ENCODE peak calls at places on chromosome 5, in ten cellular contexts. One of them, this sample, is unnamed. For H3K4me1, the result is how much of the 10 kb centered on the place peaks cover.

GRCh38 chr5:42944989-42945388 is 95.1 kb downstream of the ANXA2R start:
- DNase-seq in H1: no peak
- DNase-seq in spleen: no peak
- DNase-seq in sigmoid colon: no peak
- DNase-seq in HCT116: peak
- DNase-seq in GM23338: no peak
- DNase-seq in HepG2: no peak
- DNase-seq in breast epithelium: no peak
- DNase-seq in stomach: no peak
- DNase-seq in endothelial cell of umbilical vein: peak
- DNase-seq in this sample: no peak

GRCh38 chr5:127695336-127695735 is 7.9 kb upstream of the CCDC192 start:
- DNase-seq in H1: no peak
- DNase-seq in spleen: no peak
- DNase-seq in breast epithelium: no peak
- DNase-seq in stomach: no peak
- DNase-seq in HCT116: no peak
- DNase-seq in GM23338: no peak
- DNase-seq in endothelial cell of umbilical vein: no peak
- DNase-seq in HepG2: no peak
- DNase-seq in sigmoid colon: no peak
- DNase-seq in this sample: no peak

GRCh38 chr5:143593723-143594122 is 190.2 kb upstream of the NR3C1 start:
- DNase-seq in HepG2: no peak
- DNase-seq in HCT116: no peak
- DNase-seq in spleen: no peak
- DNase-seq in sigmoid colon: no peak
- DNase-seq in endothelial cell of umbilical vein: no peak
- DNase-seq in GM23338: no peak
- DNase-seq in stomach: no peak
- DNase-seq in H1: no peak
- DNase-seq in breast epithelium: no peak
- DNase-seq in this sample: no peak

GRCh38 chr5:166507810-166508419 is 1783.5 kb upstream of the WWC1 start:
- DNase-seq in sigmoid colon: no peak
- DNase-seq in HepG2: no peak
- DNase-seq in stomach: no peak
- DNase-seq in H1: no peak
- DNase-seq in endothelial cell of umbilical vein: no peak
- DNase-seq in spleen: no peak
- DNase-seq in breast epithelium: no peak
- DNase-seq in GM23338: no peak
- DNase-seq in HCT116: no peak
- DNase-seq in this sample: no peak

GRCh38 chr5:60335913-60336312 is 364.1 kb downstream of the DEPDC1B start:
- DNase-seq in endothelial cell of umbilical vein: no peak
- DNase-seq in sigmoid colon: no peak
- DNase-seq in stomach: no peak
- DNase-seq in GM23338: no peak
- DNase-seq in HepG2: no peak
- DNase-seq in H1: no peak
- DNase-seq in HCT116: no peak
- DNase-seq in breast epithelium: no peak
- DNase-seq in spleen: no peak
- DNase-seq in this sample: no peak

GRCh38 chr5:153965102-153965645 is 73.5 kb downstream of the FAM114A2 start:
- DNase-seq in HepG2: peak
- DNase-seq in spleen: no peak
- DNase-seq in endothelial cell of umbilical vein: peak
- DNase-seq in stomach: peak
- DNase-seq in HCT116: peak
- DNase-seq in breast epithelium: no peak
- DNase-seq in sigmoid colon: peak
- DNase-seq in H1: no peak
- DNase-seq in GM23338: peak
- DNase-seq in this sample: peak

GRCh38 chr5:72141440-72142271 is 34.4 kb downstream of the MAP1B start:
- DNase-seq in spleen: no peak
- DNase-seq in stomach: no peak
- DNase-seq in endothelial cell of umbilical vein: peak
- DNase-seq in sigmoid colon: no peak
- DNase-seq in HCT116: no peak
- DNase-seq in GM23338: no peak
- DNase-seq in H1: no peak
- DNase-seq in HepG2: no peak
- DNase-seq in breast epithelium: no peak
- DNase-seq in this sample: no peak

GRCh38 chr5:91020065-91020800 is 362.9 kb downstream of the ARRDC3 start:
- DNase-seq in GM23338: no peak
- DNase-seq in stomach: no peak
- DNase-seq in breast epithelium: no peak
- DNase-seq in H1: no peak
- DNase-seq in HepG2: no peak
- DNase-seq in HCT116: no peak
- DNase-seq in spleen: no peak
- DNase-seq in endothelial cell of umbilical vein: no peak
- DNase-seq in sigmoid colon: no peak
- DNase-seq in this sample: no peak

GRCh38 chr5:75611324-75612210 is at the start of gene ANKDD1B:
- DNase-seq in HCT116: no peak
- DNase-seq in breast epithelium: peak
- DNase-seq in sigmoid colon: peak
- DNase-seq in HepG2: no peak
- DNase-seq in GM23338: peak
- DNase-seq in spleen: peak
- DNase-seq in H1: peak
- DNase-seq in endothelial cell of umbilical vein: peak
- DNase-seq in stomach: peak
- DNase-seq in this sample: peak
- H3K4me3 ChIP-seq in HCT116: no peak
- H3K4me3 ChIP-seq in breast epithelium: peak
- H3K4me3 ChIP-seq in sigmoid colon: peak
- H3K4me3 ChIP-seq in HepG2: peak
- H3K4me3 ChIP-seq in GM23338: peak
- H3K4me3 ChIP-seq in spleen: peak
- H3K4me3 ChIP-seq in H1: peak
- H3K4me3 ChIP-seq in endothelial cell of umbilical vein: peak
- H3K4me3 ChIP-seq in stomach: peak
- H3K4me3 ChIP-seq in this sample: peak

GRCh38 chr5:179901915-179902762 is 5.6 kb downstream of the TBC1D9B start:
- DNase-seq in H1: no peak
- DNase-seq in stomach: no peak
- DNase-seq in breast epithelium: no peak
- DNase-seq in HCT116: no peak
- DNase-seq in sigmoid colon: no peak
- DNase-seq in HepG2: no peak
- DNase-seq in GM23338: no peak
- DNase-seq in endothelial cell of umbilical vein: no peak
- DNase-seq in spleen: no peak
- DNase-seq in this sample: no peak
- TF ChIP-seq POLR2AphosphoS5 in H1: no peak
- TF ChIP-seq POLR2AphosphoS5 in stomach: no peak
- TF ChIP-seq POLR2AphosphoS5 in breast epithelium: no peak
- TF ChIP-seq POLR2AphosphoS5 in HCT116: no peak
- TF ChIP-seq POLR2AphosphoS5 in sigmoid colon: no peak
- TF ChIP-seq POLR2AphosphoS5 in HepG2: no peak
- TF ChIP-seq POLR2AphosphoS5 in GM23338: no peak
- TF ChIP-seq POLR2AphosphoS5 in endothelial cell of umbilical vein: no peak
- TF ChIP-seq POLR2AphosphoS5 in spleen: no peak
- TF ChIP-seq POLR2AphosphoS5 in this sample: no peak

GRCh38 chr5:113274836-113275414 is 159.9 kb downstream of the TSSK1B start:
- DNase-seq in breast epithelium: no peak
- DNase-seq in HCT116: no peak
- DNase-seq in endothelial cell of umbilical vein: peak
- DNase-seq in sigmoid colon: no peak
- DNase-seq in HepG2: no peak
- DNase-seq in stomach: no peak
- DNase-seq in spleen: no peak
- DNase-seq in H1: no peak
- DNase-seq in GM23338: peak
- DNase-seq in this sample: no peak
- H3K4me1 ChIP-seq in breast epithelium: under half
- H3K4me1 ChIP-seq in HCT116: under half
- H3K4me1 ChIP-seq in endothelial cell of umbilical vein: under half
- H3K4me1 ChIP-seq in sigmoid colon: under half
- H3K4me1 ChIP-seq in HepG2: under half
- H3K4me1 ChIP-seq in stomach: under half
- H3K4me1 ChIP-seq in spleen: under half
- H3K4me1 ChIP-seq in H1: under half
- H3K4me1 ChIP-seq in GM23338: half or more
- H3K4me1 ChIP-seq in this sample: under half

GRCh38 chr5:57004800-57005199 is 52.9 kb upstream of the MIER3 start:
- DNase-seq in HepG2: peak
- DNase-seq in spleen: no peak
- DNase-seq in sigmoid colon: no peak
- DNase-seq in stomach: no peak
- DNase-seq in endothelial cell of umbilical vein: no peak
- DNase-seq in GM23338: no peak
- DNase-seq in HCT116: no peak
- DNase-seq in breast epithelium: no peak
- DNase-seq in H1: no peak
- DNase-seq in this sample: no peak

GRCh38 chr5:57007349-57007748 is 55.4 kb upstream of the MIER3 start:
- DNase-seq in sigmoid colon: no peak
- DNase-seq in endothelial cell of umbilical vein: no peak
- DNase-seq in spleen: no peak
- DNase-seq in GM23338: no peak
- DNase-seq in breast epithelium: no peak
- DNase-seq in HepG2: no peak
- DNase-seq in H1: no peak
- DNase-seq in stomach: no peak
- DNase-seq in HCT116: no peak
- DNase-seq in this sample: no peak

GRCh38 chr5:57002959-57003485 is 51.1 kb upstream of the MIER3 start:
- DNase-seq in HCT116: no peak
- DNase-seq in H1: no peak
- DNase-seq in endothelial cell of umbilical vein: no peak
- DNase-seq in spleen: no peak
- DNase-seq in GM23338: no peak
- DNase-seq in HepG2: no peak
- DNase-seq in stomach: no peak
- DNase-seq in breast epithelium: no peak
- DNase-seq in sigmoid colon: no peak
- DNase-seq in this sample: no peak
- H3K4me3 ChIP-seq in HCT116: no peak
- H3K4me3 ChIP-seq in H1: no peak
- H3K4me3 ChIP-seq in endothelial cell of umbilical vein: no peak
- H3K4me3 ChIP-seq in spleen: no peak
- H3K4me3 ChIP-seq in GM23338: no peak
- H3K4me3 ChIP-seq in HepG2: no peak
- H3K4me3 ChIP-seq in stomach: no peak
- H3K4me3 ChIP-seq in breast epithelium: no peak
- H3K4me3 ChIP-seq in sigmoid colon: no peak
- H3K4me3 ChIP-seq in this sample: no peak

DNA sequence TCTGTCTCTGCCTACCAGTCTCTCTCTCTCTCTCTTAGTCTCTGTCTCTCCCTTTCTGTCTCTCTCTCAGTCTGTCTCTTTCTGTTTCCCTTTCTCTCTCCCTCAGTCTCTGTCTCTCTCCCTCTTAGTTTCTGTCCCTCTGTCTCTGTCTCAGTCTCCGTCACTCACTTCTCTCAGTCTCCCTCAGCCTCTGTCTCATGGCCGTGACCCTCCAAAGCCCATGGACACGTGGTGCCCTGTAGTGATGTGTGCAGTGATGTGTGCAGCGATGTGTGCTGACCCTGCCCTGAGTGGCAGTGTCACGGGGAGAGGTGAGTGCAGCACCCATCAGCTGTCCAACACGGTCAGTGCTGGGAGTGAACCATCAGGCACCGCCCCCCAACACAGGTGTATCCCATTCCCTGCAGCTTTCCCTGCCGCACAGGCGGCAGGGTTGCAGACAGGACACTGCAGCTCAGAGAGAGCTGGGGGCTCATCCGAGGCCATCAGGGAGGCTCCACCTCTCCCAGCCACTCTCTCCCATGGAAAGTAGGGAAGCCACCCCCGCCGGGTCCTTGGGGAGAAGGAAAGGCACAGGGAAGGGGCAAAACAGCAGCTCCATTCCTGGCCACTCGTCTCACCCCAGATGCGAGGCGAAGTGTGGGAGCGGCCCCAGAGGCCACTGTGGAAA is 794 bp upstream of the LRRC14B start:
- DNase-seq in spleen: no peak
- DNase-seq in HCT116: no peak
- DNase-seq in HepG2: no peak
- DNase-seq in H1: no peak
- DNase-seq in GM23338: no peak
- DNase-seq in endothelial cell of umbilical vein: no peak
- DNase-seq in breast epithelium: no peak
- DNase-seq in sigmoid colon: peak
- DNase-seq in stomach: no peak
- DNase-seq in this sample: no peak
- TF ChIP-seq POLR2AphosphoS5 in spleen: no peak
- TF ChIP-seq POLR2AphosphoS5 in HCT116: no peak
- TF ChIP-seq POLR2AphosphoS5 in HepG2: no peak
- TF ChIP-seq POLR2AphosphoS5 in H1: no peak
- TF ChIP-seq POLR2AphosphoS5 in GM23338: no peak
- TF ChIP-seq POLR2AphosphoS5 in endothelial cell of umbilical vein: no peak
- TF ChIP-seq POLR2AphosphoS5 in breast epithelium: no peak
- TF ChIP-seq POLR2AphosphoS5 in sigmoid colon: no peak
- TF ChIP-seq POLR2AphosphoS5 in stomach: no peak
- TF ChIP-seq POLR2AphosphoS5 in this sample: no peak

This sample was measured in transverse colon.